ENCODE peak calls at places on chromosomes 11 and 22, in eight cellular contexts. A, O, E, P, Q, R, H and K are unnamed samples.

GRCh38 chr11:15145635-15146034 is 30.9 kb downstream of the INSC start:
- DNase-seq in E (no peak), R (peak; percentile 31), O (no peak), Q (no peak), P (no peak), A (peak; percentile 52), H (no peak), K (no peak)

GRCh38 chr22:47175151-47175760 is 412.8 kb downstream of the TBC1D22A start:
- DNase-seq in H (no peak), E (no peak), O (no peak), A (no peak), Q (peak; percentile 51), P (no peak), R (no peak), K (no peak)

GRCh38 chr22:17775781-17776470 is 1.7 kb upstream of the BID start:
- DNase-seq in Q (no peak), O (no peak), R (no peak), E (no peak), H (no peak), A (no peak), P (no peak), K (no peak)

GRCh38 chr11:123454060-123454651 is 24.1 kb downstream of the GRAMD1B start:
- DNase-seq in O (no peak), H (no peak), P (no peak), E (no peak), R (no peak), Q (no peak), A (no peak), K (no peak)

GRCh38 chr11:76793834-76794291 is 10.7 kb downstream of the TSKU start:
- DNase-seq in Q (peak; percentile 55), P (no peak), A (peak; percentile 88), O (no peak), R (peak; percentile 24), E (peak; percentile 41), H (no peak), K (no peak)

GRCh38 chr11:131056036-131056435 is 139.8 kb upstream of the SNX19 start:
- DNase-seq in R (no peak), P (no peak), O (no peak), Q (no peak), E (no peak), H (no peak), A (no peak), K (no peak)

GRCh38 chr22:25134028-25134427 is 65.6 kb upstream of the CRYBB3 start:
- DNase-seq in R (peak; percentile 83), E (no peak), P (peak; percentile 47), A (no peak), O (no peak), H (peak; percentile 94), Q (no peak), K (no peak)

GRCh38 chr22:29266564-29267461 is 968 bp downstream of the RHBDD3 start:
- DNase-seq in R (no peak), H (no peak), Q (peak; percentile 79), O (no peak), E (no peak), P (peak; percentile 49), A (no peak), K (no peak)

GRCh38 chr22:25062378-25063095 is 110.0 kb downstream of the KIAA1671 start:
- DNase-seq in P (peak; percentile 54), Q (peak; percentile 85), A (no peak), O (no peak), H (no peak), R (no peak), E (no peak), K (no peak)

GRCh38 chr11:102664001-102664752 is 39.0 kb upstream of the MMP20 start:
- DNase-seq in R (no peak), P (no peak), A (no peak), H (no peak), E (no peak), O (peak; percentile 10), Q (no peak), K (no peak)

GRCh38 chr11:107040447-107041444 is 22.5 kb upstream of the GUCY1A2 start:
- DNase-seq in R (no peak), A (no peak), E (no peak), Q (no peak), O (no peak), H (no peak), P (no peak), K (no peak)

GRCh38 chr22:44184006-44184405 is 3.3 kb downstream of the PARVG start:
- DNase-seq in P (no peak), E (no peak), R (no peak), H (no peak), O (no peak), A (no peak), Q (no peak), K (no peak)

GRCh38 chr22:24379536-24379935 is 47.9 kb upstream of the ADORA2A start:
- DNase-seq in A (no peak), R (no peak), E (no peak), O (no peak), Q (no peak), H (no peak), P (no peak), K (no peak)

GRCh38 chr11:9895016-9895415 is 231.1 kb downstream of the SWAP70 start:
- DNase-seq in R (no peak), P (no peak), A (no peak), O (no peak), E (no peak), Q (no peak), H (no peak), K (no peak)

GRCh38 chr22:29947410-29948387 is 64.7 kb downstream of the MTMR3 start:
- DNase-seq in E (no peak), Q (no peak), H (no peak), P (peak; percentile 12), A (no peak), R (no peak), O (no peak), K (no peak)

DNA sequence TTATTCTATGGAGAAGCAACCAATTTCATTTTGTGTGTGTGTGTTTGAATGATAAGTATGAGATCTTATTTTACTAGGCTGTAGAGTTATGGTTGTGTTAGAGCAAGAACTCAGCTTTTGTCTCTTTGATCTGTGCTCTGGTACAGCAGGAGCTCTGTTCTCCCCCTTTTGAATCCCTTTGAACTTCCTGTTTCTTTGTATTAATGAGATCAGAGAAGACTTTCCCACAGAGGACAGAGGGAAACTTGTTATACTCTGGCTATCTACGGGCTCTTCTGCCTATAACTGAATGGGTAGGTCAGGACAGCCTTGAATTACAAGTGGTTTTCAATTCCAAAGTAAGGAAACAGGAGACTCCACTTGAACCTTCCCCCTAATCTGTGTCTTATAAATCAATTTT is 1015.0 kb upstream of the RAG2 start:
- DNase-seq in A (no peak), O (no peak), Q (no peak), P (no peak), R (no peak), H (no peak), E (no peak), K (no peak)
- H3K27ac ChIP-seq in A (no peak overlapping the region), O (no peak overlapping the region), Q (no peak overlapping the region), P (no peak overlapping the region), R (no peak overlapping the region), H (no peak overlapping the region), E (no peak overlapping the region), K (no peak overlapping the region)

GRCh38 chr11:33718441-33718840 is 17.8 kb downstream of the CD59 start:
- DNase-seq in H (no peak), P (no peak), E (no peak), R (no peak), Q (no peak), O (no peak), A (no peak), K (no peak)

GRCh38 chr11:33721984-33722383 is 14.2 kb downstream of the CD59 start:
- DNase-seq in R (no peak), O (no peak), Q (no peak), H (no peak), P (no peak), A (no peak), E (no peak), K (no peak)

GRCh38 chr11:33721291-33721840 is 14.9 kb downstream of the CD59 start:
- DNase-seq in H (no peak), R (no peak), A (no peak), P (no peak), E (no peak), O (no peak), Q (no peak), K (no peak)

GRCh38 chr11:33722579-33723234 is 13.5 kb downstream of the CD59 start:
- DNase-seq in O (no peak), Q (no peak), A (no peak), H (no peak), P (no peak), E (no peak), R (no peak), K (no peak)

GRCh38 chr11:33719587-33719986 is 16.6 kb downstream of the CD59 start:
- DNase-seq in P (no peak), O (peak; percentile 30), R (no peak), A (no peak), E (no peak), Q (no peak), H (no peak), K (no peak)
- H3K4me1 ChIP-seq in P (peaks cover 44% of the 10 kb centered on the region), O (peaks cover 60% of the 10 kb centered on the region), R (peaks cover 80% of the 10 kb centered on the region), A (peaks cover 73% of the 10 kb centered on the region), E (peaks cover 4% of the 10 kb centered on the region), Q (peaks cover 36% of the 10 kb centered on the region), H (peaks cover 5% of the 10 kb centered on the region), K (peaks cover 67% of the 10 kb centered on the region)

GRCh38 chr22:26462971-26463661 is 20.5 kb downstream of the HPS4 start:
- DNase-seq in E (no peak), Q (no peak), P (no peak), A (no peak), H (no peak), O (no peak), R (no peak), K (no peak)

GRCh38 chr22:26461188-26461810 is 22.3 kb downstream of the HPS4 start:
- DNase-seq in E (peak; percentile 90), H (peak; percentile 54), A (no peak), Q (no peak), P (peak; percentile 84), R (peak; percentile 71), O (no peak), K (no peak)

GRCh38 chr22:26460202-26460601 is 23.4 kb downstream of the HPS4 start:
- DNase-seq in A (no peak), P (no peak), H (peak; percentile 23), E (no peak), O (no peak), R (no peak), Q (no peak), K (no peak)

GRCh38 chr22:26463688-26464087 is 19.9 kb downstream of the HPS4 start:
- DNase-seq in P (no peak), R (no peak), O (no peak), Q (no peak), A (no peak), H (no peak), E (no peak), K (no peak)

DNA sequence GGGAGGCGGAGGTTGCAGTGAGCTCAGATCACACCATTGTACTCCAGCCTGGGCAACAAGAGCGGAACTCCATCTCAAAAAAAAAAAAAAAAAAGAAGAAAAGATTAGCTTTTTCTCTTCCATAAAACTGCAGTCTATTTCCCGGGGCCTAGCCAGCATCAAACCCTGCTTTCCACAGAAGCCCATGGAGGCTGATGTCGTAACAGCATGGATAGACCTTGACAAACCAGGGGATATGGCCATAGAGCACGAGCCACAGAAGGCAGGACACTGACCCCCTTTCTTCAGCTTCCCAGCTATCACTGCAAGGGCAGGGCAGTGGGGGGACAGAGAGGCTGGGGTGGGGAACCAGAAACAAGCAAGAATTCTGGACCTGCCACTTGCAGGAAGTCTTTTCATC is 21.5 kb downstream of the HPS4 start:
- DNase-seq in A (no peak), H (no peak), P (no peak), Q (no peak), R (no peak), E (no peak), O (no peak), K (no peak)
- TF ChIP-seq POLR2AphosphoS5 in A (no peak), H (no peak), P (no peak), Q (no peak), R (no peak), E (no peak), O (no peak), K (no peak)

GRCh38 chr11:2466869-2467694 is 22.3 kb downstream of the KCNQ1 start:
- DNase-seq in A (peak; percentile 77), E (no peak), P (no peak), Q (peak; percentile 84), R (peak; percentile 33), O (peak; percentile 63), H (no peak), K (no peak)
- H3K27ac ChIP-seq in A (no peak overlapping the region), E (no peak overlapping the region), P (no peak overlapping the region), Q (no peak overlapping the region), R (peak overlapping the region; percentile 92), O (no peak overlapping the region), H (no peak overlapping the region), K (no peak overlapping the region)